ENCODE peak calls at places on chromosomes 16 and 17, in eight cellular contexts. Z is small intestine, S is coronary artery, U is thoracic aorta, I is mammary epithelial cell, R is AG04450, O is vagina, B is uterus. K is an unnamed sample.

GRCh38 chr17:3012926-3013581 is 50.4 kb downstream of the OR1D5 start:
- DNase-seq in Z (peak), S (no peak), O (no peak), U (no peak), R (no peak), B (peak), I (peak), K (peak)

GRCh38 chr16:79278506-79278905 is 322.0 kb downstream of the MAF start:
- DNase-seq in U (no peak), O (no peak), S (no peak), I (no peak), B (no peak), Z (peak), R (no peak), K (no peak)

GRCh38 chr16:17434006-17434405 is 36.8 kb downstream of the XYLT1 start:
- DNase-seq in Z (no peak), U (no peak), B (peak), R (no peak), O (no peak), I (no peak), S (no peak), K (no peak)

GRCh38 chr16:3070608-3071111 is 5.2 kb downstream of the IL32 start:
- DNase-seq in B (no peak), Z (no peak), I (no peak), O (no peak), S (no peak), R (no peak), U (no peak), K (no peak)

GRCh38 chr17:71987634-71988033 is 133.2 kb upstream of the SOX9 start:
- DNase-seq in O (no peak), B (no peak), U (no peak), R (no peak), Z (no peak), S (no peak), I (peak), K (no peak)

GRCh38 chr17:77131919-77132318 is 8.8 kb upstream of the SEC14L1 start:
- DNase-seq in Z (no peak), S (no peak), R (no peak), U (no peak), O (no peak), B (no peak), I (peak), K (no peak)

GRCh38 chr17:43170140-43170765 is 761 bp upstream of the NBR1 start:
- DNase-seq in I (peak), U (peak), R (peak), O (peak), B (peak), Z (peak), S (peak), K (peak)

GRCh38 chr16:67762385-67762784 is 43.3 kb upstream of the GFOD2 start:
- DNase-seq in B (no peak), R (no peak), S (no peak), O (no peak), Z (no peak), U (no peak), I (no peak), K (no peak)

GRCh38 chr16:31148281-31148728 is 1.6 kb downstream of the PRSS36 start:
- DNase-seq in I (no peak), O (no peak), S (no peak), R (no peak), U (no peak), B (no peak), Z (peak), K (no peak)

GRCh38 chr16:2208772-2209171 is 1.9 kb downstream of the BRICD5 start:
- DNase-seq in S (no peak), Z (no peak), B (no peak), O (no peak), R (no peak), U (no peak), I (no peak), K (no peak)

GRCh38 chr17:47203984-47204721 is 5.0 kb upstream of the MYL4 start:
- DNase-seq in I (peak), R (no peak), U (no peak), Z (no peak), B (no peak), O (no peak), S (no peak), K (no peak)

GRCh38 chr17:81510798-81511549 is 1.6 kb downstream of the ACTG1 start:
- DNase-seq in I (no peak), Z (no peak), O (no peak), B (no peak), R (no peak), S (peak), U (no peak), K (no peak)

GRCh38 chr17:80029235-80029974 is 6.3 kb downstream of the TBC1D16 start:
- DNase-seq in Z (no peak), S (peak), B (peak), R (no peak), I (peak), U (peak), O (peak), K (no peak)

GRCh38 chr16:89257757-89258465 is 40.4 kb downstream of the ZNF778 start:
- DNase-seq in I (no peak), O (no peak), B (no peak), R (no peak), S (no peak), Z (peak), U (no peak), K (no peak)

GRCh38 chr17:34644941-34645550 is 65.7 kb downstream of the TMEM132E start:
- DNase-seq in U (no peak), Z (no peak), S (no peak), R (no peak), O (no peak), B (no peak), I (no peak), K (no peak)

GRCh38 chr17:9566067-9566466 is 9.6 kb downstream of the STX8 start:
- DNase-seq in U (no peak), O (no peak), S (no peak), I (peak), B (no peak), R (no peak), Z (no peak), K (no peak)

GRCh38 chr16:81311762-81312161 is 3.0 kb upstream of the GAN start:
- DNase-seq in R (no peak), S (no peak), B (no peak), O (no peak), Z (no peak), U (no peak), I (no peak), K (no peak)

GRCh38 chr16:89200124-89200849 is at the start of gene SLC22A31:
- DNase-seq in B (no peak), S (no peak), Z (no peak), R (no peak), I (no peak), U (no peak), O (no peak), K (no peak)

GRCh38 chr16:85173981-85174751 is 61.9 kb upstream of the CIBAR2 start:
- DNase-seq in I (peak), U (no peak), Z (no peak), R (no peak), B (no peak), O (no peak), S (no peak), K (no peak)

GRCh38 chr17:50060951-50061712 is 5.2 kb downstream of the ITGA3 start:
- DNase-seq in R (no peak), O (no peak), S (peak), B (peak), Z (peak), U (peak), I (peak), K (no peak)

GRCh38 chr17:44219126-44219635 is 294 bp downstream of the UBTF start:
- DNase-seq in I (peak), S (peak), B (no peak), U (no peak), O (no peak), Z (peak), R (no peak), K (peak)

GRCh38 chr16:72715267-72715666 is 332.7 kb downstream of the ZFHX3 start:
- DNase-seq in O (no peak), S (no peak), R (no peak), I (peak), B (no peak), Z (no peak), U (no peak), K (no peak)

GRCh38 chr17:13671341-13671740 is 69.6 kb upstream of the HS3ST3A1 start:
- DNase-seq in R (no peak), O (no peak), U (no peak), S (no peak), Z (no peak), B (no peak), I (no peak), K (no peak)

GRCh38 chr16:81003610-81004460 is 2.9 kb downstream of the CMC2 start:
- DNase-seq in B (no peak), U (no peak), R (no peak), Z (peak), I (peak), S (no peak), O (no peak), K (no peak)

GRCh38 chr16:88854306-88855111 is 2.2 kb downstream of the GALNS start:
- DNase-seq in U (no peak), I (no peak), R (no peak), S (no peak), Z (no peak), B (no peak), O (no peak), K (no peak)

GRCh38 chr16:67781548-67781921 is 24.8 kb downstream of the RANBP10 start:
- DNase-seq in R (no peak), O (no peak), B (no peak), U (no peak), Z (no peak), I (peak), S (no peak), K (no peak)

GRCh38 chr17:61444831-61445230 is 7.4 kb upstream of the TBX4 start:
- DNase-seq in Z (no peak), I (no peak), R (no peak), O (no peak), S (no peak), U (no peak), B (no peak), K (no peak)

GRCh38 chr16:12160249-12160648 is 183.7 kb downstream of the SNX29 start:
- DNase-seq in R (no peak), U (no peak), O (no peak), Z (no peak), S (no peak), I (no peak), B (no peak), K (no peak)

GRCh38 chr17:45256114-45256966 is 5.6 kb downstream of the SPATA32 start:
- DNase-seq in S (no peak), R (no peak), U (no peak), B (no peak), Z (peak), I (no peak), O (no peak), K (no peak)

GRCh38 chr16:73888840-73889577 is 407.6 kb upstream of the PSMD7 start:
- DNase-seq in I (no peak), Z (no peak), U (no peak), B (no peak), O (no peak), R (no peak), S (no peak), K (no peak)

GRCh38 chr17:4189280-4189679 is 46.3 kb downstream of the CYB5D2 start:
- DNase-seq in B (no peak), U (no peak), Z (no peak), I (no peak), R (no peak), O (no peak), S (no peak), K (no peak)

GRCh38 chr16:87897563-87898505 is 28.5 kb upstream of the SLC7A5 start:
- DNase-seq in Z (peak), S (no peak), B (no peak), R (no peak), I (no peak), U (no peak), O (no peak), K (no peak)

GRCh38 chr17:67165201-67165600 is 79.8 kb downstream of the HELZ start:
- DNase-seq in R (no peak), B (no peak), Z (no peak), I (no peak), U (no peak), S (no peak), O (no peak), K (no peak)

GRCh38 chr16:67708368-67708771 is 10.7 kb downstream of the GFOD2 start:
- DNase-seq in B (no peak), O (no peak), R (no peak), I (peak), S (no peak), U (no peak), Z (no peak), K (no peak)

GRCh38 chr16:9279661-9280060 is 188.2 kb downstream of the HAPSTR1 start:
- DNase-seq in S (no peak), B (no peak), U (no peak), I (no peak), R (no peak), Z (no peak), O (no peak), K (no peak)

GRCh38 chr16:9275386-9275785 is 183.9 kb downstream of the HAPSTR1 start:
- DNase-seq in R (no peak), B (no peak), I (peak), O (no peak), Z (peak), U (no peak), S (no peak), K (no peak)

GRCh38 chr16:9275816-9276354 is 184.4 kb downstream of the HAPSTR1 start:
- DNase-seq in S (no peak), B (no peak), O (no peak), Z (peak), R (no peak), I (no peak), U (no peak), K (no peak)

GRCh38 chr16:9280067-9280466 is 188.6 kb downstream of the HAPSTR1 start:
- DNase-seq in O (no peak), B (no peak), R (no peak), S (no peak), I (no peak), U (no peak), Z (peak), K (no peak)
- H3K27ac ChIP-seq in O (no peak), B (no peak), R (no peak), S (no peak), I (no peak), U (no peak), Z (no peak), K (no peak)

DNA sequence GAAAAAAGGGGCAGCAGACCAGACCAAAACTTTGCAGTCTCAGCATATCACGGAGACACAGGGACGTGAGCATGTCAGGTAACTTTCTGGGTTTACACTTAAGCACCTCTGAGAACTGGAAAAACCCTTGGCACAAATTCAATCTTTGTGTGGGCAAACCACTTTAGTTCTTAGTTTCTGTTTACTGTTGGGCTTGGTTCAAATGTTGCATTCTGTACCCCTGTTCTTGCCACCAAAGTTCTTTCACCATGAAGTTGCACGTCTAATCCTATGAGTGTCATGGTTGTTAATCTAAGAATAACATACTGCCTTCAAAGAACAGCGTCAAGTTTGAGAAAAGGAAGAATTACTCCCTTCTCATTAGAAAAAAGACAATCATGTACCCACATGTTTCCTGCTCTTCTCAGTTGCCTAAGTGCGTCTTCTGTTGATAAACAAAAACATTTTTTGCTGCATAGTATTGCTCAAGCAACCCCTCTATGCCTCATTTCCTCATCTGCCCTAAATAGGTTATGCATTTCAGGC is 11.6 kb downstream of the KRT33A start:
- DNase-seq in O (no peak), I (peak), U (no peak), B (no peak), Z (no peak), S (no peak), R (no peak), K (no peak)
- H3K27ac ChIP-seq in O (peak), I (peak), U (no peak), B (no peak), Z (no peak), S (no peak), R (no peak), K (no peak)

GRCh38 chr17:15323147-15323546 is 18.2 kb downstream of the TEKT3 start:
- DNase-seq in S (no peak), B (no peak), I (no peak), R (no peak), Z (peak), U (no peak), O (no peak), K (no peak)
- H3K27ac ChIP-seq in S (no peak), B (no peak), I (no peak), R (no peak), Z (no peak), U (no peak), O (peak), K (no peak)

DNA sequence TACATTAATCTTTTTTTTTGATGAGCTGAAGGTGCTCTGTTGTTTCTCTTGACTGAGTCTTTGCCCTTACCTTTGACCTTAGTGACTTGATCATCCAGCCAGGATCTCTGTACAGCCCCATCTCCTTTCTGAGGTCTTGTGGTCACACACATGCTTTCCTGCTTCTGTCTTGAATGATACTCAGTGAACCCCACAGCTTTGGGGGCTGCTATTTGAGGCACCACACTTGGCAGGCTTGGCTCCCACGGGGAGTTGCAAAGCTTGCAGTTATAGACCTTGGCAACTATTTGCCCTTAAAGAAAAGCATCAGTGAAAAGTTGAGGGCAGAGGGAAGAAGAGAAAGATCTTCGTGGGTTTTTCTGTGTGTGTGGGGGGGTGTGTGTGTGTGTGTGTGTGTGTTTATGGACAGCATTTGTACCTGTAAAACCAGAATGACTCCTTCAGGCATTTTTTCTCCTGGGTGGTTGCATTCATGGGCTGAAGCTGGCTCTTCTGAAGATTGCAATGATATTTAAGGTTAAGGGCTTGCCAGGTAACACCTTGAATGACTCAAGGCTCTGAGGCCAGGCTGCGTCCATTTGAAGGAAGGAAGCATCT is 101.6 kb downstream of the MSI2 start:
- DNase-seq in S (no peak), O (no peak), I (peak), U (no peak), B (no peak), R (no peak), Z (no peak), K (no peak)
- H3K27ac ChIP-seq in S (no peak), O (no peak), I (peak), U (peak), B (no peak), R (no peak), Z (no peak), K (peak)

GRCh38 chr17:63822537-63822936 is 4.7 kb upstream of the PSMC5 start:
- DNase-seq in B (no peak), Z (no peak), O (no peak), R (no peak), U (no peak), I (no peak), S (no peak), K (no peak)
- H3K27ac ChIP-seq in B (no peak), Z (no peak), O (no peak), R (peak), U (no peak), I (no peak), S (no peak), K (no peak)

DNA sequence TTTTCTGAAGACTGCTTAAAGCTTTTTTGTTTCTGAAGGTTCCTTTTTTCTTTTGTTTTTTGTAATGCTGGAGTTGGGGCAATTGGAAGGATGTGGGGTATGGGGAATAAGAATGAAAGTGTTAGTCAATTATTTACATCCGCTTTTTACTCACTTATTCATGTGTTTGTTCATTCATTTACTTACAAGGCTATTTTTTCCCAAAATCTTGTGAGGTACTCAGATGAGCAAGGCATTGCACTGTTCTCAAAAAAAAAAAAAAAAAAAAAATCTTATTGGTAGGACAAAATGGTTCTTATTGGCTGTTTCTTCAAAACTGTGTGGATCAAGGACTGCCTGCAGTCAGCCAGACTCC is 55.7 kb downstream of the PLD6 start:
- DNase-seq in S (no peak), B (no peak), R (no peak), I (no peak), Z (no peak), O (no peak), U (no peak), K (no peak)
- H3K27ac ChIP-seq in S (no peak), B (no peak), R (peak), I (peak), Z (no peak), O (no peak), U (peak), K (no peak)